ENCODE peak calls at places on chromosomes 7 and 10, in five cellular contexts. O, P, M, G and E are unnamed samples.

GRCh38 chr7:8226526-8226925 is 35.4 kb downstream of the ICA1 start:
- DNase-seq in O (no peak), P (no peak), M (no peak), G (no peak), E (no peak)

GRCh38 chr10:45418417-45418858 is 44.4 kb downstream of the ALOX5 start:
- DNase-seq in O (no peak), P (no peak), M (no peak), G (no peak), E (no peak)

GRCh38 chr7:55252386-55252785 is 112.8 kb upstream of the LANCL2 start:
- DNase-seq in O (no peak), P (no peak), M (no peak), G (no peak), E (no peak)

GRCh38 chr7:27689045-27689877 is 26.6 kb upstream of the HIBADH start:
- DNase-seq in O (peak; percentile 31), P (peak; percentile 69), M (peak; percentile 55), G (peak; percentile 4), E (peak; percentile 18)

GRCh38 chr10:86686972-86687371 is 18.7 kb downstream of the LDB3 start:
- DNase-seq in O (no peak), P (no peak), M (no peak), G (no peak), E (no peak)

GRCh38 chr7:15099074-15099473 is 196.5 kb upstream of the DGKB start:
- DNase-seq in O (no peak), P (no peak), M (no peak), G (no peak), E (no peak)

GRCh38 chr10:79068203-79068561 is 584 bp upstream of the ZMIZ1 start:
- DNase-seq in O (no peak), P (no peak), M (no peak), G (peak; percentile 49), E (no peak)

GRCh38 chr7:41940760-41941343 is 238.0 kb upstream of the INHBA start:
- DNase-seq in O (peak; percentile 79), P (peak; percentile 77), M (peak; percentile 78), G (peak; percentile 71), E (peak; percentile 79)

GRCh38 chr10:109894516-109894915 is 28.8 kb downstream of the XPNPEP1 start:
- DNase-seq in O (peak; percentile 88), P (peak; percentile 24), M (no peak), G (no peak), E (peak; percentile 36)

GRCh38 chr10:131695814-131696165 is 205.0 kb upstream of the PPP2R2D start:
- DNase-seq in O (no peak), P (no peak), M (peak; percentile 34), G (no peak), E (no peak)

GRCh38 chr10:122515588-122516231 is 44.8 kb upstream of the DMBT1 start:
- DNase-seq in O (peak; percentile 35), P (no peak), M (no peak), G (no peak), E (no peak)

GRCh38 chr10:24957624-24958435 is 5.4 kb upstream of the PRTFDC1 start:
- DNase-seq in O (peak; percentile 95), P (no peak), M (no peak), G (no peak), E (peak; percentile 91)

GRCh38 chr10:1163204-1163660 is 107.0 kb downstream of the WDR37 start:
- DNase-seq in O (no peak), P (no peak), M (no peak), G (no peak), E (no peak)

GRCh38 chr7:38185938-38186337 is 7.9 kb downstream of the STARD3NL start:
- DNase-seq in O (no peak), P (no peak), M (no peak), G (no peak), E (no peak)

GRCh38 chr10:60942604-60943269 is 1.2 kb downstream of the RHOBTB1 start:
- DNase-seq in O (peak; percentile 31), P (no peak), M (no peak), G (no peak), E (peak; percentile 92)

GRCh38 chr7:107166702-107167426 is 1.9 kb upstream of the HBP1 start:
- DNase-seq in O (no peak), P (no peak), M (no peak), G (no peak), E (no peak)

GRCh38 chr7:158655931-158656441 is 48.6 kb downstream of the NCAPG2 start:
- DNase-seq in O (no peak), P (no peak), M (no peak), G (no peak), E (no peak)

GRCh38 chr10:118286051-118286838 is 55.9 kb downstream of the FAM204A start:
- DNase-seq in O (no peak), P (no peak), M (no peak), G (no peak), E (no peak)

GRCh38 chr7:114426824-114427223 is 12.2 kb downstream of the FOXP2 start:
- DNase-seq in O (peak; percentile 36), P (no peak), M (no peak), G (no peak), E (peak; percentile 18)

GRCh38 chr7:17849504-17849903 is 90.8 kb downstream of the SNX13 start:
- DNase-seq in O (peak; percentile 64), P (no peak), M (no peak), G (no peak), E (peak; percentile 57)

GRCh38 chr10:68125770-68126169 is 16.5 kb downstream of the MYPN start:
- DNase-seq in O (no peak), P (no peak), M (no peak), G (no peak), E (peak; percentile 18)

GRCh38 chr10:84907461-84908010 is 579.1 kb downstream of the CCSER2 start:
- DNase-seq in O (no peak), P (no peak), M (no peak), G (no peak), E (no peak)

GRCh38 chr7:33733865-33734650 is 171.3 kb upstream of the BMPER start:
- DNase-seq in O (no peak), P (no peak), M (no peak), G (no peak), E (no peak)

GRCh38 chr10:124328514-124329220 is 90.1 kb downstream of the OAT start:
- DNase-seq in O (no peak), P (no peak), M (peak; percentile 20), G (no peak), E (no peak)

GRCh38 chr7:139034855-139035587 is 821 bp downstream of the ZC3HAV1L start:
- DNase-seq in O (peak; percentile 27), P (peak; percentile 55), M (peak; percentile 64), G (no peak), E (peak; percentile 52)

GRCh38 chr10:69004821-69005220 is 16.2 kb downstream of the KIFBP start:
- DNase-seq in O (peak; percentile 73), P (no peak), M (no peak), G (no peak), E (peak; percentile 65)

GRCh38 chr7:20665096-20665495 is 49.6 kb downstream of the ABCB5 start:
- DNase-seq in O (no peak), P (no peak), M (no peak), G (no peak), E (no peak)

GRCh38 chr10:33381897-33382578 is 47.6 kb upstream of the NRP1 start:
- DNase-seq in O (peak; percentile 86), P (no peak), M (no peak), G (no peak), E (no peak)

DNA sequence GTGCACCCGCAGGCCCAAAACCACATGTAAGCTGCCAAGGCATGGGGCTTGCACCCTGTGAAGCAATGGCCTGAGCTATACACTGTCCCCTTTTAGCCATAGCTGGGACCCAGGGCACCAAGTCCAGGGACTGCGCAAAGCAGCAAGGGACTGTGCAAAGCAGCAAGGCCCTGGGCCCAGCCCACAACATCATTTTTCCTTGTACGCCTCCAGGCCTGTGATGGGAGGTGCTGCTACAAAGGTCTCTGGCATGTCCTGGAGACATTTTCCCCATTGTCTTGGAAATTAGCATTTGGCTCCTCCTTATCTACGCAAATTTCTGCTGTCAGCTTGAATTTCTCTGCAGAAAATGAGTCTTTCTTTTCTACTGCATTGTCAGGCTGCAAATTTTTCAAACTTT is 24.8 kb downstream of the ARHGAP19 start:
- DNase-seq in O (no peak), P (peak; percentile 55), M (no peak), G (no peak), E (no peak)
- H2BK5ac ChIP-seq in O (no peak overlapping the region), P (no peak overlapping the region), M (peak overlapping the region; percentile 73), G (no peak overlapping the region), E (no peak overlapping the region)

GRCh38 chr7:36091571-36092176 is 61.4 kb upstream of the EEPD1 start:
- DNase-seq in O (no peak), P (no peak), M (no peak), G (no peak), E (no peak)
- H2AK5ac ChIP-seq in O (no peak overlapping the region), P (no peak overlapping the region), M (no peak overlapping the region), G (no peak overlapping the region), E (no peak overlapping the region)

GRCh38 chr10:101354584-101355070 is 662 bp downstream of the BTRC start:
- DNase-seq in O (no peak), P (no peak), M (no peak), G (peak; percentile 11), E (no peak)
- H3K14ac ChIP-seq in O (peak overlapping the region; percentile 90), P (no peak overlapping the region), M (no peak overlapping the region), G (peak overlapping the region; percentile 60), E (peak overlapping the region; percentile 15)

DNA sequence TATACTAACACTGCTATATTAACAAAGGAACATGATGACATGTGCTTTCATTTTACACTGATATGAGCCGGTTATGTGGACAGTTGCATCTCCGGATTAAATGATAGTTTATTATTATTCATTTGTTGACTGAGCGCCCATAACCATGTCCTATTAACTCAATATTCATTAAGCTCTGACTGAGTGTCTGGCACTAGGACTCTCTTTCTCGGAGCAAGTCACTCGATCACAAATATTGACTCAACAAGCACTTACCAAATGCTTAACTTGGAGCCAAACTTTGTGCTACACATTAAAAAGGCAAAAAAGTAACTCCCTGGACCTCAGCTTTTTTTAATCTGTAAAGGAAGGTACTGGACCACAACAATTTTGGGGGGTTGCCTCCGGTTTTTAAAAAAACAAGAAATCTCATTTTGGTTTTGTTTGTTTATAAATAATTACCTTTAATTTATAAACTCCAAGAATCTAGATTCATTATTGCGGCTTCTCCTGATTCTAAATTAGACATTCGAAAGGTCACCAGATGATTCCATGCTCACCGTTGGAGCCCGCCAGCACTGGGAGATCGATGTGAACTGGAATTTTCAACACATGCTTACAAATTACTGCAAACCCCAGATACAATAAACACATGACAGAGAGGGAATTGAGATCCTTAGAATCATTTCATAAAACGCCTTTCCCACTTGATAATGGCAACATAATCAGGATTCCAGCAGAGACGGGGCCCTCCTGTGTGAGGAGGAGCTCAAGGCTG is 8.9 kb upstream of the LYZL1 start:
- DNase-seq in O (no peak), P (no peak), M (no peak), G (no peak), E (no peak)
- H2BK5ac ChIP-seq in O (no peak overlapping the region), P (no peak overlapping the region), M (no peak overlapping the region), G (no peak overlapping the region), E (no peak overlapping the region)